ENCODE peak calls at places on chromosomes 3 and 15, in nine cellular contexts. F, A, B, H, Q, S, L, C and U are unnamed samples.

GRCh38 chr3:62566022-62566557 is 192.7 kb upstream of the FEZF2 start:
- DNase-seq in F (no peak), A (no peak), B (no peak), H (no peak), Q (no peak), S (no peak), L (no peak), C (no peak), U (no peak)

GRCh38 chr15:58546635-58547627 is 115.1 kb downstream of the LIPC start:
- DNase-seq in F (no peak), A (peak), B (peak), H (no peak), Q (peak), S (no peak), L (no peak), C (no peak), U (peak)

GRCh38 chr3:57126244-57126643 is 38.9 kb downstream of the IL17RD start:
- DNase-seq in F (no peak), A (no peak), B (no peak), H (no peak), Q (no peak), S (no peak), L (no peak), C (no peak), U (no peak)

GRCh38 chr3:114650808-114651207 is 357.0 kb downstream of the TIGIT start:
- DNase-seq in F (no peak), A (peak), B (no peak), H (no peak), Q (no peak), S (no peak), L (no peak), C (no peak), U (no peak)

GRCh38 chr3:108044699-108045098 is 46.1 kb downstream of the CD47 start:
- DNase-seq in F (no peak), A (no peak), B (no peak), H (no peak), Q (no peak), S (no peak), L (no peak), C (no peak), U (no peak)

GRCh38 chr15:99440029-99440428 is 125.8 kb upstream of the MEF2A start:
- DNase-seq in F (no peak), A (no peak), B (no peak), H (no peak), Q (no peak), S (no peak), L (no peak), C (no peak), U (no peak)

GRCh38 chr3:52791396-52791795 is 3.2 kb upstream of the ITIH3 start:
- DNase-seq in F (no peak), A (no peak), B (no peak), H (no peak), Q (no peak), S (no peak), L (no peak), C (no peak), U (no peak)

GRCh38 chr3:42685363-42685881 is at the start of gene KLHL40:
- DNase-seq in F (no peak), A (no peak), B (no peak), H (no peak), Q (no peak), S (no peak), L (no peak), C (no peak), U (no peak)

GRCh38 chr15:39495871-39496459 is 84.9 kb upstream of the THBS1 start:
- DNase-seq in F (no peak), A (no peak), B (no peak), H (no peak), Q (no peak), S (no peak), L (no peak), C (no peak), U (no peak)

GRCh38 chr3:142647856-142648255 is 51.7 kb downstream of the PLS1 start:
- DNase-seq in F (peak), A (no peak), B (no peak), H (no peak), Q (no peak), S (no peak), L (no peak), C (no peak), U (peak)

GRCh38 chr3:130761730-130762311 is 15.2 kb upstream of the PIK3R4 start:
- DNase-seq in F (no peak), A (no peak), B (no peak), H (no peak), Q (no peak), S (no peak), L (no peak), C (no peak), U (no peak)

GRCh38 chr3:170531557-170532335 is 54.1 kb downstream of the SLC7A14 start:
- DNase-seq in F (no peak), A (peak), B (peak), H (no peak), Q (no peak), S (no peak), L (no peak), C (no peak), U (no peak)

GRCh38 chr3:141877911-141878310 is 1.5 kb downstream of the ATP1B3 start:
- DNase-seq in F (no peak), A (peak), B (no peak), H (no peak), Q (no peak), S (no peak), L (no peak), C (peak), U (peak)

GRCh38 chr15:47688573-47689086 is 28.7 kb upstream of the SEMA6D start:
- DNase-seq in F (no peak), A (no peak), B (no peak), H (no peak), Q (no peak), S (no peak), L (no peak), C (no peak), U (no peak)

GRCh38 chr15:76071816-76072215 is 12.0 kb downstream of the TMEM266 start:
- DNase-seq in F (no peak), A (no peak), B (no peak), H (no peak), Q (no peak), S (no peak), L (no peak), C (no peak), U (no peak)